ENCODE peak calls at places on chromosomes 3 and 15, in four cellular contexts. K, L, I and G are unnamed samples.
A peak's percentile ranks its signal among the peaks of the same experiment; 100 is the strongest.

GRCh38 chr3:140771030-140771677 is 93.3 kb downstream of the TRIM42 start:
- DNase-seq in I (no peak), L (no peak), K (no peak), G (no peak)

GRCh38 chr3:151673974-151674373 is 59.8 kb upstream of the AADACL2 start:
- DNase-seq in K (no peak), I (no peak), L (no peak), G (no peak)

GRCh38 chr3:27423463-27423862 is 54.3 kb upstream of the NEK10 start:
- DNase-seq in K (no peak), L (peak; percentile 53), I (no peak), G (no peak)

GRCh38 chr3:185760091-185760490 is 64.8 kb downstream of the IGF2BP2 start:
- DNase-seq in I (no peak), L (no peak), K (no peak), G (no peak)

GRCh38 chr3:73746610-73747009 is 121.9 kb upstream of the PDZRN3 start:
- DNase-seq in K (no peak), I (no peak), L (no peak), G (peak; percentile 16)

GRCh38 chr3:37214076-37214475 is 39.7 kb upstream of the LRRFIP2 start:
- DNase-seq in K (no peak), L (no peak), I (no peak), G (no peak)

GRCh38 chr3:30042274-30042859 is 564.0 kb upstream of the TGFBR2 start:
- DNase-seq in K (peak; percentile 51), L (peak; percentile 86), I (peak; percentile 54), G (peak; percentile 49)

GRCh38 chr15:78930577-78931388 is 14.1 kb downstream of the CTSH start:
- DNase-seq in L (peak; percentile 81), I (no peak), K (peak; percentile 27), G (peak; percentile 95)

GRCh38 chr3:30259730-30260129 is 346.7 kb upstream of the TGFBR2 start:
- DNase-seq in L (no peak), I (no peak), K (no peak), G (no peak)

GRCh38 chr15:43517354-43518072 is at the start of gene MAP1A:
- DNase-seq in I (peak; percentile 69), L (peak; percentile 68), K (peak; percentile 71), G (no peak)

GRCh38 chr3:139756529-139757103 is 78.8 kb upstream of the NMNAT3 start:
- DNase-seq in K (no peak), I (no peak), L (no peak), G (no peak)

GRCh38 chr3:50358355-50358926 is 880 bp downstream of the TMEM115 start:
- DNase-seq in L (no peak), K (no peak), I (no peak), G (no peak)

GRCh38 chr3:50354186-50354764 is 3.6 kb downstream of the CYB561D2 start:
- DNase-seq in K (no peak), L (no peak), I (no peak), G (no peak)

GRCh38 chr3:50354850-50355249 is 4.2 kb downstream of the CYB561D2 start:
- DNase-seq in L (no peak), K (no peak), I (no peak), G (no peak)

GRCh38 chr3:50356553-50356952 is 2.8 kb downstream of the TMEM115 start:
- DNase-seq in K (peak; percentile 95), L (peak; percentile 23), I (no peak), G (no peak)

GRCh38 chr3:50355829-50356552 is 3.3 kb downstream of the TMEM115 start:
- DNase-seq in K (peak; percentile 46), L (no peak), I (no peak), G (no peak)
- H3K4me3 ChIP-seq in K (peak overlapping the region; percentile 16), L (peak overlapping the region; percentile 73), I (peak overlapping the region; percentile 98), G (no peak overlapping the region)

DNA sequence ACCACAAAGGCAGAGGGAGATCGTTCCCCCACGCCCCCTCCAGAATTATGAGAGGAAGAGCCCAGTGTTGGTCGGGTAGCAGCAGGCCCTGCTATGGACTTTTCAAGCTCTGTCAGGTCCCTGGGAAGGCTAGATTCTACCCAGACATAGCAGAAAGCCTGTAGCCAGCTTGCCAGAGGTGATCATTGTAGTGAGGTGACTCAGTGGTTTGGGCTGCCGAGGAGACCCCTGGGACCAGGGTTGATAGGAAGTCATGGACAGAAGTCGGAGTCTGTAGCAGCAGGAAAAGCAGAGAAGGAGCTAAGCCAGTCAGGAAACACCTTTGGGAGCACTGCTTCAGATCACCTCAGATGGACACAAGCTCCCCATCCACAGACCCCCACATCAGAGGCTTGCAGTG is 67.7 kb downstream of the CCNL1 start:
- DNase-seq in K (no peak), L (no peak), I (no peak), G (no peak)
- H3K27ac ChIP-seq in K (no peak overlapping the region), L (no peak overlapping the region), I (no peak overlapping the region), G (no peak overlapping the region)

DNA sequence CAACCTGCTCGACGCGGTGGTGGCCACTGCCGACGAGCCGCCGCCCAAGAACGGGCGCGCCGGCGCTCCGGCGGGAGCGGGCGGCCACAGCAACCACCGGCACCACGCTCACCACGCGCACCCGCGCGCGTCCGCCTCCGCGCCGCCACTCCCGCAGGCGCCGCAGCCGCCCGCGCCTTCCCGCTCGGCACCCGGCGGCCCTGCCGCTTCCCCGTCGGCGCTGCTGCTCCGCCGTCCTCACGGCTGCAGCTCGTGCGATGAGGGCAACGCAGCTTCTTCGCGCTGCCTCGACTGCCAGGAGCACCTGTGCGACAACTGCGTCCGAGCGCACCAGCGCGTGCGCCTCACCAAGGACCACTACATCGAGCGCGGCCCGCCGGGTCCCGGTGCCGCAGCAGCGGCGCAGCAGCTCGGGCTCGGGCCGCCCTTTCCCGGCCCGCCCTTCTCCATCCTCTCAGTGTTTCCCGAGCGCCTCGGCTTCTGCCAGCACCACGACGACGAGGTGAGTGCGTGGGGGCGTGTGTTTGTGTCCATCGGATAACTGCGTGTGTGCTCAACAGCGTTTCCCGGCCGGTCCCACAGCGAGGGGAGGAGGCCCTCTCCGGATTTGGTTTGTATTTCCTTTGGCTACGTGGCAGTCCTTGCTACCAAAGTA is 761 bp downstream of the TRIM71 start:
- DNase-seq in L (no peak), K (no peak), I (no peak), G (no peak)
- H3K4me3 ChIP-seq in L (no peak overlapping the region), K (peak overlapping the region; percentile 3), I (no peak overlapping the region), G (peak overlapping the region; percentile 2)

GRCh38 chr3:179100652-179101051 is 29.0 kb upstream of the ZMAT3 start:
- DNase-seq in I (no peak), K (no peak), L (peak; percentile 22), G (no peak)
- H3K27ac ChIP-seq in I (no peak overlapping the region), K (no peak overlapping the region), L (no peak overlapping the region), G (no peak overlapping the region)